ENCODE peak calls at places on chromosomes 12 and 14, in seven cellular contexts. T, X, K, P, F, W and N are unnamed samples.

GRCh38 chr14:25009891-25010290 is 40.1 kb downstream of the STXBP6 start:
- DNase-seq in T (no peak), X (peak), K (no peak), P (no peak), F (no peak), W (peak), N (no peak)

GRCh38 chr14:99685061-99685995 is 1.2 kb downstream of the CYP46A1 start:
- DNase-seq in T (no peak), X (no peak), K (peak), P (no peak), F (no peak), W (no peak), N (no peak)

GRCh38 chr12:124517260-124518050 is 50.0 kb downstream of the NCOR2 start:
- DNase-seq in T (peak), X (no peak), K (peak), P (no peak), F (no peak), W (peak), N (no peak)

GRCh38 chr12:109027767-109028166 is 6.9 kb upstream of the SVOP start:
- DNase-seq in T (no peak), X (no peak), K (no peak), P (no peak), F (no peak), W (no peak), N (no peak)

GRCh38 chr14:90161129-90161528 is 95.2 kb upstream of the PSMC1 start:
- DNase-seq in T (no peak), X (no peak), K (no peak), P (no peak), F (no peak), W (no peak), N (no peak)

GRCh38 chr14:21258194-21258888 is 10.9 kb downstream of the HNRNPC start:
- DNase-seq in T (no peak), X (no peak), K (no peak), P (no peak), F (no peak), W (no peak), N (no peak)

GRCh38 chr14:89702151-89702936 is 252.2 kb downstream of the EFCAB11 start:
- DNase-seq in T (no peak), X (no peak), K (no peak), P (peak), F (no peak), W (no peak), N (no peak)

GRCh38 chr14:77618381-77618780 is 1.9 kb upstream of the SPTLC2 start:
- DNase-seq in T (no peak), X (no peak), K (no peak), P (no peak), F (no peak), W (no peak), N (no peak)

GRCh38 chr12:51023625-51024395 is 2.4 kb downstream of the SLC11A2 start:
- DNase-seq in T (no peak), X (no peak), K (no peak), P (no peak), F (no peak), W (no peak), N (no peak)

GRCh38 chr12:90008277-90008676 is 299.6 kb upstream of the ATP2B1 start:
- DNase-seq in T (no peak), X (no peak), K (no peak), P (no peak), F (no peak), W (no peak), N (no peak)

GRCh38 chr12:11015775-11016430 is 6.5 kb downstream of the TAS2R19 start:
- DNase-seq in T (no peak), X (peak), K (no peak), P (no peak), F (no peak), W (peak), N (no peak)

GRCh38 chr12:32946504-32947131 is 50.0 kb upstream of the PKP2 start:
- DNase-seq in T (peak), X (no peak), K (no peak), P (no peak), F (no peak), W (no peak), N (no peak)

GRCh38 chr12:53820503-53820902 is 68.7 kb upstream of the CISTR start:
- DNase-seq in T (no peak), X (no peak), K (no peak), P (no peak), F (no peak), W (peak), N (no peak)

GRCh38 chr12:38516418-38516817 is 199.8 kb downstream of the ALG10B start:
- DNase-seq in T (no peak), X (no peak), K (no peak), P (no peak), F (no peak), W (no peak), N (no peak)

GRCh38 chr14:73861060-73861459 is 9.4 kb downstream of the PTGR2 start:
- DNase-seq in T (no peak), X (no peak), K (no peak), P (no peak), F (no peak), W (no peak), N (no peak)

GRCh38 chr14:102902523-102903247 is 19.8 kb upstream of the AMN start:
- DNase-seq in T (peak), X (no peak), K (peak), P (no peak), F (no peak), W (no peak), N (no peak)